ENCODE peak calls at places on chromosomes 3 and 15, in five cellular contexts. S is NCI-H460; F is stimulated activated CD8-positive, alpha-beta memory T cell treated with anti-CD3 and anti-CD28 coated beads, Interleukin-4, amount 100 ng/mL, for 1 hour; C is nephron progenitor cell; B is cardiac fibroblast. K is an unnamed sample.

GRCh38 chr15:81225161-81225671 is 28.5 kb downstream of the IL16 start:
- DNase-seq in B (peak; percentile 6), C (no peak), S (no peak), F (no peak), K (peak; percentile 30)

GRCh38 chr3:58801541-58801940 is 135.0 kb upstream of the FAM3D start:
- DNase-seq in F (no peak), B (no peak), S (no peak), C (no peak), K (no peak)

GRCh38 chr3:105781871-105782270 is 86.9 kb downstream of the CBLB start:
- DNase-seq in F (no peak), B (peak; percentile 34), S (no peak), C (no peak), K (no peak)

GRCh38 chr3:66498718-66499611 is 1.9 kb downstream of the LRIG1 start:
- DNase-seq in S (no peak), F (no peak), B (no peak), C (no peak), K (no peak)

GRCh38 chr15:22979699-22980188 is 424 bp downstream of the CYFIP1 start:
- DNase-seq in C (peak; percentile 59), B (peak; percentile 39), F (no peak), S (no peak), K (no peak)

GRCh38 chr3:69474186-69474585 is 88.3 kb upstream of the FRMD4B start:
- DNase-seq in S (no peak), C (no peak), F (no peak), B (no peak), K (no peak)

GRCh38 chr15:37585966-37586656 is 348.3 kb upstream of the TMCO5A start:
- DNase-seq in B (peak; percentile 28), S (no peak), C (no peak), F (no peak), K (no peak)

GRCh38 chr3:194006-194405 is 2.6 kb upstream of the CHL1 start:
- DNase-seq in B (no peak), F (no peak), S (no peak), C (no peak), K (no peak)

GRCh38 chr3:11699083-11699427 is 55.3 kb upstream of the VGLL4 start:
- DNase-seq in B (peak; percentile 33), F (no peak), C (no peak), S (no peak), K (no peak)

GRCh38 chr3:145735631-145736030 is 425.4 kb downstream of the PLOD2 start:
- DNase-seq in B (no peak), C (no peak), S (no peak), F (no peak), K (no peak)

GRCh38 chr3:175255698-175256097 is 396.6 kb downstream of the NAALADL2 start:
- DNase-seq in B (peak; percentile 27), C (no peak), S (no peak), F (no peak), K (no peak)

GRCh38 chr15:48086582-48086981 is 34.2 kb upstream of the SLC24A5 start:
- DNase-seq in B (peak; percentile 36), F (no peak), S (no peak), C (no peak), K (no peak)

GRCh38 chr3:65687741-65688140 is 351.0 kb downstream of the MAGI1 start:
- DNase-seq in S (no peak), B (no peak), C (no peak), F (no peak), K (no peak)

GRCh38 chr15:52139599-52140462 is 27.3 kb upstream of the BCL2L10 start:
- DNase-seq in B (peak; percentile 78), C (peak; percentile 80), F (peak; percentile 27), S (peak; percentile 92), K (peak; percentile 22)

GRCh38 chr3:177527182-177527581 is 329.9 kb upstream of the TBL1XR1 start:
- DNase-seq in S (no peak), F (no peak), C (no peak), B (no peak), K (no peak)

GRCh38 chr15:78054971-78055370 is 22.5 kb downstream of the TBC1D2B start:
- DNase-seq in C (no peak), B (no peak), S (no peak), F (no peak), K (no peak)

GRCh38 chr15:58065011-58065444 is 483 bp downstream of the ALDH1A2 start:
- DNase-seq in C (peak; percentile 57), F (no peak), S (no peak), B (peak; percentile 44), K (no peak)

GRCh38 chr15:80931721-80932609 is 57.7 kb downstream of the MESD start:
- DNase-seq in B (no peak), F (no peak), S (no peak), C (no peak), K (no peak)

GRCh38 chr15:80999623-81000036 is 1.1 kb upstream of the TLNRD1 start:
- DNase-seq in F (no peak), B (no peak), C (no peak), S (no peak), K (no peak)

GRCh38 chr3:153061938-153062528 is 100.0 kb upstream of the RAP2B start:
- DNase-seq in B (no peak), S (no peak), C (no peak), F (no peak), K (no peak)

GRCh38 chr15:41698779-41699178 is 38.6 kb downstream of the MGA start:
- DNase-seq in C (no peak), B (no peak), S (no peak), F (no peak), K (no peak)

GRCh38 chr3:11009898-11010297 is 17.4 kb downstream of the SLC6A1 start:
- DNase-seq in B (no peak), S (no peak), C (no peak), F (no peak), K (no peak)

GRCh38 chr3:167066977-167067843 is 312.9 kb downstream of the ZBBX start:
- DNase-seq in B (no peak), S (no peak), F (no peak), C (no peak), K (no peak)

GRCh38 chr15:45114076-45114750 is at the start of the genes DUOX2 and DUOXA2:
- DNase-seq in B (no peak), F (no peak), C (peak; percentile 47), S (no peak), K (no peak)